ENCODE peak calls at places on chromosomes 6 and 20, in four cellular contexts. P, V, T and H are unnamed samples.
A peak's percentile ranks its signal among the peaks of the same experiment; 100 is the strongest.

GRCh38 chr6:105713474-105714118 is 310.7 kb upstream of the PREP start:
- DNase-seq in P (no peak), V (no peak), T (peak; percentile 16), H (no peak)

GRCh38 chr6:106168097-106168888 is 82.2 kb downstream of the PRDM1 start:
- DNase-seq in P (no peak), V (no peak), T (no peak), H (no peak)

GRCh38 chr6:129267028-129267427 is 384.1 kb downstream of the LAMA2 start:
- DNase-seq in P (no peak), V (no peak), T (no peak), H (peak; percentile 97)

GRCh38 chr6:147150303-147150702 is 53.9 kb upstream of the STXBP5 start:
- DNase-seq in P (no peak), V (no peak), T (no peak), H (no peak)

GRCh38 chr6:84645563-84646266 is 118.7 kb downstream of the TBX18 start:
- DNase-seq in P (no peak), V (peak; percentile 78), T (peak; percentile 79), H (no peak)

GRCh38 chr20:57287007-57287810 is 20.8 kb upstream of the BMP7 start:
- DNase-seq in P (no peak), V (no peak), T (no peak), H (no peak)

GRCh38 chr20:59322813-59323469 is 22.5 kb downstream of the EDN3 start:
- DNase-seq in P (no peak), V (no peak), T (no peak), H (no peak)

GRCh38 chr6:42979523-42980177 is 669 bp upstream of the PEX6 start:
- DNase-seq in P (no peak), V (peak; percentile 42), T (peak; percentile 48), H (no peak)

GRCh38 chr6:110430236-110430635 is 14.9 kb upstream of the DDO start:
- DNase-seq in P (no peak), V (no peak), T (no peak), H (no peak)

GRCh38 chr20:17530716-17531536 is at the start of gene BFSP1:
- DNase-seq in P (no peak), V (peak; percentile 73), T (peak; percentile 32), H (no peak)

GRCh38 chr20:48541581-48542071 is 286.2 kb downstream of the PREX1 start:
- DNase-seq in P (no peak), V (no peak), T (no peak), H (no peak)

GRCh38 chr6:33702345-33702977 is 9.0 kb downstream of the UQCC2 start:
- DNase-seq in P (no peak), V (peak; percentile 69), T (peak; percentile 66), H (no peak)

GRCh38 chr6:79671605-79672266 is 40.6 kb downstream of the SH3BGRL2 start:
- DNase-seq in P (no peak), V (no peak), T (no peak), H (no peak)

GRCh38 chr20:45359069-45359405 is 3.9 kb upstream of the SYS1 start:
- DNase-seq in P (no peak), V (peak; percentile 55), T (no peak), H (no peak)

GRCh38 chr6:106182455-106182854 is 96.3 kb downstream of the PRDM1 start:
- DNase-seq in P (no peak), V (no peak), T (no peak), H (no peak)

GRCh38 chr20:24432057-24432456 is 37.4 kb upstream of the SYNDIG1 start:
- DNase-seq in P (no peak), V (no peak), T (no peak), H (no peak)

GRCh38 chr6:89311853-89312531 is 3.1 kb downstream of the GABRR2 start:
- DNase-seq in P (no peak), V (peak; percentile 76), T (peak; percentile 66), H (no peak)

GRCh38 chr6:13916230-13916944 is 8.4 kb upstream of the RNF182 start:
- DNase-seq in P (no peak), V (peak; percentile 37), T (peak; percentile 20), H (no peak)

GRCh38 chr6:84274856-84275255 is 47.4 kb upstream of the CEP162 start:
- DNase-seq in P (no peak), V (no peak), T (no peak), H (no peak)

GRCh38 chr6:166005846-166006592 is 161.6 kb downstream of the TBXT start:
- DNase-seq in P (no peak), V (peak; percentile 76), T (no peak), H (no peak)

GRCh38 chr6:151285121-151285520 is 45.4 kb downstream of the AKAP12 start:
- DNase-seq in P (no peak), V (peak; percentile 29), T (peak; percentile 30), H (no peak)

GRCh38 chr20:49285233-49285668 is 7.4 kb upstream of the ZNFX1 start:
- DNase-seq in P (no peak), V (peak; percentile 17), T (no peak), H (no peak)